ENCODE peak calls at places on chromosomes 12 and 14, in six cellular contexts. One of them, this sample, is unnamed. For H3K27me3, the result is how much of the 10 kb centered on the place peaks cover.

GRCh38 chr12:22537000-22537544 is 7.3 kb downstream of the C2CD5 start:
- DNase-seq in HCT116: no peak
- DNase-seq in H1: no peak
- DNase-seq in GM12878: no peak
- DNase-seq in K562: no peak
- DNase-seq in HepG2: peak
- DNase-seq in this sample: no peak

GRCh38 chr12:76195920-76196319 is 111.4 kb upstream of the NAP1L1 start:
- DNase-seq in HCT116: no peak
- DNase-seq in H1: no peak
- DNase-seq in GM12878: no peak
- DNase-seq in K562: no peak
- DNase-seq in HepG2: no peak
- DNase-seq in this sample: no peak

GRCh38 chr14:81594012-81594411 is 60.4 kb upstream of the SEL1L start:
- DNase-seq in HCT116: no peak
- DNase-seq in H1: no peak
- DNase-seq in GM12878: no peak
- DNase-seq in K562: no peak
- DNase-seq in HepG2: peak
- DNase-seq in this sample: no peak

GRCh38 chr14:55336161-55336560 is 64.9 kb downstream of the FBXO34 start:
- DNase-seq in HCT116: no peak
- DNase-seq in H1: no peak
- DNase-seq in GM12878: no peak
- DNase-seq in K562: no peak
- DNase-seq in HepG2: no peak
- DNase-seq in this sample: no peak

GRCh38 chr12:131177599-131177998 is 223.9 kb downstream of the ADGRD1 start:
- DNase-seq in HCT116: no peak
- DNase-seq in H1: no peak
- DNase-seq in GM12878: no peak
- DNase-seq in K562: no peak
- DNase-seq in HepG2: no peak
- DNase-seq in this sample: no peak

GRCh38 chr14:42715316-42715715 is 1108.6 kb downstream of the LRFN5 start:
- DNase-seq in HCT116: no peak
- DNase-seq in H1: no peak
- DNase-seq in GM12878: no peak
- DNase-seq in K562: no peak
- DNase-seq in HepG2: no peak
- DNase-seq in this sample: no peak

GRCh38 chr14:23041729-23042128 is 283 bp upstream of the PSMB11 start:
- DNase-seq in HCT116: no peak
- DNase-seq in H1: no peak
- DNase-seq in GM12878: no peak
- DNase-seq in K562: no peak
- DNase-seq in HepG2: no peak
- DNase-seq in this sample: no peak

GRCh38 chr12:29428630-29429029 is 47.7 kb upstream of the ERGIC2 start:
- DNase-seq in HCT116: peak
- DNase-seq in H1: no peak
- DNase-seq in GM12878: peak
- DNase-seq in K562: no peak
- DNase-seq in HepG2: no peak
- DNase-seq in this sample: no peak

GRCh38 chr12:508795-509194 is 49.1 kb downstream of the B4GALNT3 start:
- DNase-seq in HCT116: no peak
- DNase-seq in H1: no peak
- DNase-seq in GM12878: no peak
- DNase-seq in K562: no peak
- DNase-seq in HepG2: no peak
- DNase-seq in this sample: no peak

GRCh38 chr14:90274808-90275454 is 18.6 kb downstream of the PSMC1 start:
- DNase-seq in HCT116: no peak
- DNase-seq in H1: no peak
- DNase-seq in GM12878: no peak
- DNase-seq in K562: no peak
- DNase-seq in HepG2: no peak
- DNase-seq in this sample: no peak

GRCh38 chr14:72332054-72332453 is 399.8 kb downstream of the RGS6 start:
- DNase-seq in HCT116: no peak
- DNase-seq in H1: no peak
- DNase-seq in GM12878: no peak
- DNase-seq in K562: no peak
- DNase-seq in HepG2: no peak
- DNase-seq in this sample: no peak

GRCh38 chr12:129863938-129864337 is 39.9 kb downstream of the TMEM132D start:
- DNase-seq in HCT116: no peak
- DNase-seq in H1: no peak
- DNase-seq in GM12878: no peak
- DNase-seq in K562: no peak
- DNase-seq in HepG2: no peak
- DNase-seq in this sample: no peak

GRCh38 chr14:69023035-69023434 is 43.9 kb upstream of the ACTN1 start:
- DNase-seq in HCT116: no peak
- DNase-seq in H1: no peak
- DNase-seq in GM12878: no peak
- DNase-seq in K562: no peak
- DNase-seq in HepG2: no peak
- DNase-seq in this sample: no peak

GRCh38 chr12:106133136-106134087 is 5.3 kb downstream of the NUAK1 start:
- DNase-seq in HCT116: no peak
- DNase-seq in H1: peak
- DNase-seq in GM12878: no peak
- DNase-seq in K562: no peak
- DNase-seq in HepG2: no peak
- DNase-seq in this sample: peak

GRCh38 chr14:34817768-34818167 is 57.4 kb downstream of the BAZ1A start:
- DNase-seq in HCT116: no peak
- DNase-seq in H1: no peak
- DNase-seq in GM12878: no peak
- DNase-seq in K562: no peak
- DNase-seq in HepG2: no peak
- DNase-seq in this sample: no peak

GRCh38 chr14:73125169-73125588 is 11.1 kb upstream of the PSEN1 start:
- DNase-seq in HCT116: no peak
- DNase-seq in H1: no peak
- DNase-seq in GM12878: no peak
- DNase-seq in K562: no peak
- DNase-seq in HepG2: no peak
- DNase-seq in this sample: no peak

GRCh38 chr12:3342051-3342450 is 149.0 kb upstream of the PRMT8 start:
- DNase-seq in HCT116: no peak
- DNase-seq in H1: peak
- DNase-seq in GM12878: no peak
- DNase-seq in K562: no peak
- DNase-seq in HepG2: no peak
- DNase-seq in this sample: peak

GRCh38 chr14:34059925-34060746 is 109.3 kb upstream of the EGLN3 start:
- DNase-seq in HCT116: no peak
- DNase-seq in H1: no peak
- DNase-seq in GM12878: no peak
- DNase-seq in K562: peak
- DNase-seq in HepG2: peak
- DNase-seq in this sample: peak

GRCh38 chr12:53071591-53072551 is 7.3 kb downstream of the SPRYD3 start:
- DNase-seq in HCT116: no peak
- DNase-seq in H1: no peak
- DNase-seq in GM12878: no peak
- DNase-seq in K562: peak
- DNase-seq in HepG2: no peak
- DNase-seq in this sample: no peak

GRCh38 chr14:93396456-93396855 is 34.3 kb upstream of the UNC79 start:
- DNase-seq in HCT116: no peak
- DNase-seq in H1: no peak
- DNase-seq in GM12878: no peak
- DNase-seq in K562: no peak
- DNase-seq in HepG2: peak
- DNase-seq in this sample: no peak

GRCh38 chr12:52452101-52452500 is at the start of gene KRT6B:
- DNase-seq in HCT116: no peak
- DNase-seq in H1: no peak
- DNase-seq in GM12878: no peak
- DNase-seq in K562: no peak
- DNase-seq in HepG2: no peak
- DNase-seq in this sample: no peak

GRCh38 chr12:5262450-5262849 is 169.5 kb upstream of the NTF3 start:
- DNase-seq in HCT116: no peak
- DNase-seq in H1: no peak
- DNase-seq in GM12878: no peak
- DNase-seq in K562: no peak
- DNase-seq in HepG2: no peak
- DNase-seq in this sample: no peak

GRCh38 chr14:64060648-64061096 is 207.9 kb downstream of the SYNE2 start:
- DNase-seq in HCT116: peak
- DNase-seq in H1: peak
- DNase-seq in GM12878: no peak
- DNase-seq in K562: peak
- DNase-seq in HepG2: peak
- DNase-seq in this sample: peak

GRCh38 chr12:95458761-95459160 is 15.2 kb upstream of the METAP2 start:
- DNase-seq in HCT116: no peak
- DNase-seq in H1: no peak
- DNase-seq in GM12878: no peak
- DNase-seq in K562: no peak
- DNase-seq in HepG2: no peak
- DNase-seq in this sample: no peak

GRCh38 chr14:20632831-20633771 is 8.4 kb downstream of the OR6S1 start:
- DNase-seq in HCT116: no peak
- DNase-seq in H1: peak
- DNase-seq in GM12878: peak
- DNase-seq in K562: peak
- DNase-seq in HepG2: peak
- DNase-seq in this sample: no peak
- H3K27me3 ChIP-seq in HCT116: under half
- H3K27me3 ChIP-seq in H1: under half
- H3K27me3 ChIP-seq in GM12878: under half
- H3K27me3 ChIP-seq in K562: under half
- H3K27me3 ChIP-seq in HepG2: under half
- H3K27me3 ChIP-seq in this sample: under half

DNA sequence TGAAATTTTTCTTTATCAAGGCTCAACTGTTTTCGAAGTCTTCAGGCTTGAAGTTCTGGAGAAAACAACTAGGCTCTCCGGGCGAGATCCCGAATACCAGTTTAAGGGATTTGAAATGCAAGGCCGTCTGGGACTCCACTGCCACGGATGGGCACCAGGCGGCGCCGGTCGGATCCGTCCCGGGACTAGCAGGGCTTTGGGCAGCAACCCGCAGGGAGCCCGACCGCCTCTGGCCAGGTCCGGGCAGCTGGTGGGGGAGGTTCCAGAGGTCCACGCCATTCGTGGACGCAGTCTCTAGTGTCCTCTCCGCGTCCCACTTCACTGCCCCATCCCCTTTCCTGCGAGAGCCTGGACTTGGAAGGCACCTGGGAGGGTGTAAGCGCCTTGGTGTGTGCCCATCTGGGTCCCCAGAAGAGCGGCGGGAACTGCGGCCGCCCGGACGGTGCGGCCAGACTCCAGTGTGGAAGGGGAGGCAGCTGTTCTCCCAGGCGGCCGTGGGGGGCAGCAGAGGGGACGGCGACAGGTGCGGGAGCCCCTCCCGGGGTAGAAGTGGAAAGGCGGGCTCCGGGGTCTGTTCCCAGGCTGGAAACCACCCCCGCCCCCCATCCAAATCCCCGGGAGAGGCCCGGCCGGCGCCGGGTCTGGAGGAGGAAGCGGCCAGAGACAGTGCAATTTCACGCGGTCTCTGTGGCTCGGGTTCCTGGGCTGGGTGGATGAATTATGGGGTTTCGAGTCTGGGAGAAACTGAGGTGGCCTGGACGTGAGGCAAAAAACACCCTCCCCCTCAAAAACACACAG is 835 bp upstream of the ERBB3 start:
- DNase-seq in HCT116: peak
- DNase-seq in H1: peak
- DNase-seq in GM12878: no peak
- DNase-seq in K562: peak
- DNase-seq in HepG2: peak
- DNase-seq in this sample: peak
- TF ChIP-seq ZNF274 in HCT116: no peak
- TF ChIP-seq ZNF274 in H1: no peak
- TF ChIP-seq ZNF274 in GM12878: no peak
- TF ChIP-seq ZNF274 in K562: no peak
- TF ChIP-seq ZNF274 in HepG2: peak
- TF ChIP-seq ZNF274 in this sample: no peak

GRCh38 chr12:54411398-54412241 is 7.4 kb downstream of the ITGA5 start:
- DNase-seq in HCT116: no peak
- DNase-seq in H1: no peak
- DNase-seq in GM12878: no peak
- DNase-seq in K562: peak
- DNase-seq in HepG2: no peak
- DNase-seq in this sample: no peak
- TF ChIP-seq YY1 in HCT116: no peak
- TF ChIP-seq YY1 in H1: no peak
- TF ChIP-seq YY1 in GM12878: no peak
- TF ChIP-seq YY1 in K562: no peak
- TF ChIP-seq YY1 in HepG2: no peak
- TF ChIP-seq YY1 in this sample: no peak

GRCh38 chr12:48021485-48022179 is 17.4 kb upstream of the COL2A1 start:
- DNase-seq in HCT116: no peak
- DNase-seq in H1: peak
- DNase-seq in GM12878: no peak
- DNase-seq in K562: no peak
- DNase-seq in HepG2: no peak
- DNase-seq in this sample: peak

GRCh38 chr12:48018618-48018995 is 14.3 kb upstream of the COL2A1 start:
- DNase-seq in HCT116: no peak
- DNase-seq in H1: no peak
- DNase-seq in GM12878: no peak
- DNase-seq in K562: no peak
- DNase-seq in HepG2: no peak
- DNase-seq in this sample: no peak

GRCh38 chr12:48017921-48018617 is 13.8 kb upstream of the COL2A1 start:
- DNase-seq in HCT116: no peak
- DNase-seq in H1: no peak
- DNase-seq in GM12878: no peak
- DNase-seq in K562: no peak
- DNase-seq in HepG2: no peak
- DNase-seq in this sample: no peak

GRCh38 chr12:48017496-48017895 is 13.2 kb upstream of the COL2A1 start:
- DNase-seq in HCT116: no peak
- DNase-seq in H1: no peak
- DNase-seq in GM12878: no peak
- DNase-seq in K562: no peak
- DNase-seq in HepG2: no peak
- DNase-seq in this sample: no peak

GRCh38 chr12:48019639-48020265 is 15.5 kb upstream of the COL2A1 start:
- DNase-seq in HCT116: no peak
- DNase-seq in H1: no peak
- DNase-seq in GM12878: no peak
- DNase-seq in K562: no peak
- DNase-seq in HepG2: no peak
- DNase-seq in this sample: no peak
- H3K27me3 ChIP-seq in HCT116: under half
- H3K27me3 ChIP-seq in H1: half or more
- H3K27me3 ChIP-seq in GM12878: under half
- H3K27me3 ChIP-seq in K562: under half
- H3K27me3 ChIP-seq in HepG2: under half
- H3K27me3 ChIP-seq in this sample: half or more